ENCODE peak calls at places on chromosomes 11 and 22, in six cellular contexts. One of them, this sample, is unnamed.
A peak's percentile ranks its signal among the peaks of the same experiment; 100 is the strongest.

GRCh38 chr22:50293441-50294318 is 13.8 kb downstream of the PLXNB2 start:
- DNase-seq in activated naive CD4-positive, alpha-beta T cell: no peak
- DNase-seq in stimulated activated CD4-positive, alpha-beta T cell treated with anti-CD3 and anti-CD28 coated beads, Interleukin-4, amount 100 ng/mL, for 24 hours: no peak
- DNase-seq in tibial nerve: no peak
- DNase-seq in astrocyte of the hippocampus: peak; percentile 96
- DNase-seq in dermis microvascular lymphatic vessel endothelial cell: peak; percentile 89
- DNase-seq in this sample: peak; percentile 89

GRCh38 chr11:69647761-69648497 is 7.0 kb downstream of the CCND1 start:
- DNase-seq in activated naive CD4-positive, alpha-beta T cell: no peak
- DNase-seq in stimulated activated CD4-positive, alpha-beta T cell treated with anti-CD3 and anti-CD28 coated beads, Interleukin-4, amount 100 ng/mL, for 24 hours: no peak
- DNase-seq in tibial nerve: no peak
- DNase-seq in astrocyte of the hippocampus: peak; percentile 21
- DNase-seq in dermis microvascular lymphatic vessel endothelial cell: no peak
- DNase-seq in this sample: no peak

GRCh38 chr11:41283196-41283930 is 176.1 kb downstream of the LRRC4C start:
- DNase-seq in activated naive CD4-positive, alpha-beta T cell: no peak
- DNase-seq in stimulated activated CD4-positive, alpha-beta T cell treated with anti-CD3 and anti-CD28 coated beads, Interleukin-4, amount 100 ng/mL, for 24 hours: no peak
- DNase-seq in tibial nerve: no peak
- DNase-seq in astrocyte of the hippocampus: peak; percentile 37
- DNase-seq in dermis microvascular lymphatic vessel endothelial cell: no peak
- DNase-seq in this sample: no peak

GRCh38 chr22:38260760-38261477 is 11.9 kb downstream of the TMEM184B start:
- DNase-seq in activated naive CD4-positive, alpha-beta T cell: no peak
- DNase-seq in stimulated activated CD4-positive, alpha-beta T cell treated with anti-CD3 and anti-CD28 coated beads, Interleukin-4, amount 100 ng/mL, for 24 hours: no peak
- DNase-seq in tibial nerve: no peak
- DNase-seq in astrocyte of the hippocampus: peak; percentile 68
- DNase-seq in dermis microvascular lymphatic vessel endothelial cell: no peak
- DNase-seq in this sample: peak; percentile 50

GRCh38 chr11:19080579-19080993 is 20.1 kb upstream of the MRGPRX2 start:
- DNase-seq in activated naive CD4-positive, alpha-beta T cell: no peak
- DNase-seq in stimulated activated CD4-positive, alpha-beta T cell treated with anti-CD3 and anti-CD28 coated beads, Interleukin-4, amount 100 ng/mL, for 24 hours: no peak
- DNase-seq in tibial nerve: no peak
- DNase-seq in astrocyte of the hippocampus: peak; percentile 83
- DNase-seq in dermis microvascular lymphatic vessel endothelial cell: peak; percentile 85
- DNase-seq in this sample: peak; percentile 59

GRCh38 chr22:19640306-19640705 is 74.0 kb upstream of the SEPTIN5 start:
- DNase-seq in activated naive CD4-positive, alpha-beta T cell: no peak
- DNase-seq in stimulated activated CD4-positive, alpha-beta T cell treated with anti-CD3 and anti-CD28 coated beads, Interleukin-4, amount 100 ng/mL, for 24 hours: no peak
- DNase-seq in tibial nerve: no peak
- DNase-seq in astrocyte of the hippocampus: no peak
- DNase-seq in dermis microvascular lymphatic vessel endothelial cell: no peak
- DNase-seq in this sample: no peak

GRCh38 chr11:19727246-19727645 is 14.6 kb downstream of the NAV2 start:
- DNase-seq in activated naive CD4-positive, alpha-beta T cell: no peak
- DNase-seq in stimulated activated CD4-positive, alpha-beta T cell treated with anti-CD3 and anti-CD28 coated beads, Interleukin-4, amount 100 ng/mL, for 24 hours: no peak
- DNase-seq in tibial nerve: no peak
- DNase-seq in astrocyte of the hippocampus: peak; percentile 39
- DNase-seq in dermis microvascular lymphatic vessel endothelial cell: no peak
- DNase-seq in this sample: no peak

GRCh38 chr11:132260636-132261035 is 890.2 kb downstream of the NTM start:
- DNase-seq in activated naive CD4-positive, alpha-beta T cell: no peak
- DNase-seq in stimulated activated CD4-positive, alpha-beta T cell treated with anti-CD3 and anti-CD28 coated beads, Interleukin-4, amount 100 ng/mL, for 24 hours: no peak
- DNase-seq in tibial nerve: no peak
- DNase-seq in astrocyte of the hippocampus: no peak
- DNase-seq in dermis microvascular lymphatic vessel endothelial cell: no peak
- DNase-seq in this sample: no peak

GRCh38 chr11:8593935-8594909 is at the start of gene STK33:
- DNase-seq in activated naive CD4-positive, alpha-beta T cell: no peak
- DNase-seq in stimulated activated CD4-positive, alpha-beta T cell treated with anti-CD3 and anti-CD28 coated beads, Interleukin-4, amount 100 ng/mL, for 24 hours: peak; percentile 7
- DNase-seq in tibial nerve: no peak
- DNase-seq in astrocyte of the hippocampus: peak; percentile 79
- DNase-seq in dermis microvascular lymphatic vessel endothelial cell: no peak
- DNase-seq in this sample: peak; percentile 14

GRCh38 chr11:127862406-127862805 is 725.0 kb downstream of the ETS1 start:
- DNase-seq in activated naive CD4-positive, alpha-beta T cell: no peak
- DNase-seq in stimulated activated CD4-positive, alpha-beta T cell treated with anti-CD3 and anti-CD28 coated beads, Interleukin-4, amount 100 ng/mL, for 24 hours: no peak
- DNase-seq in tibial nerve: no peak
- DNase-seq in astrocyte of the hippocampus: peak; percentile 39
- DNase-seq in dermis microvascular lymphatic vessel endothelial cell: no peak
- DNase-seq in this sample: no peak

GRCh38 chr11:45076761-45077160 is 69.7 kb upstream of the PRDM11 start:
- DNase-seq in activated naive CD4-positive, alpha-beta T cell: no peak
- DNase-seq in stimulated activated CD4-positive, alpha-beta T cell treated with anti-CD3 and anti-CD28 coated beads, Interleukin-4, amount 100 ng/mL, for 24 hours: no peak
- DNase-seq in tibial nerve: no peak
- DNase-seq in astrocyte of the hippocampus: no peak
- DNase-seq in dermis microvascular lymphatic vessel endothelial cell: no peak
- DNase-seq in this sample: no peak

GRCh38 chr11:19218216-19218615 is 16.4 kb upstream of the CSRP3 start:
- DNase-seq in activated naive CD4-positive, alpha-beta T cell: no peak
- DNase-seq in stimulated activated CD4-positive, alpha-beta T cell treated with anti-CD3 and anti-CD28 coated beads, Interleukin-4, amount 100 ng/mL, for 24 hours: no peak
- DNase-seq in tibial nerve: no peak
- DNase-seq in astrocyte of the hippocampus: no peak
- DNase-seq in dermis microvascular lymphatic vessel endothelial cell: no peak
- DNase-seq in this sample: no peak

GRCh38 chr22:19791243-19791642 is 30.7 kb downstream of the TBX1 start:
- DNase-seq in activated naive CD4-positive, alpha-beta T cell: no peak
- DNase-seq in stimulated activated CD4-positive, alpha-beta T cell treated with anti-CD3 and anti-CD28 coated beads, Interleukin-4, amount 100 ng/mL, for 24 hours: no peak
- DNase-seq in tibial nerve: no peak
- DNase-seq in astrocyte of the hippocampus: no peak
- DNase-seq in dermis microvascular lymphatic vessel endothelial cell: no peak
- DNase-seq in this sample: no peak

GRCh38 chr11:98495601-98496000 is 525.1 kb upstream of the CNTN5 start:
- DNase-seq in activated naive CD4-positive, alpha-beta T cell: no peak
- DNase-seq in stimulated activated CD4-positive, alpha-beta T cell treated with anti-CD3 and anti-CD28 coated beads, Interleukin-4, amount 100 ng/mL, for 24 hours: no peak
- DNase-seq in tibial nerve: no peak
- DNase-seq in astrocyte of the hippocampus: no peak
- DNase-seq in dermis microvascular lymphatic vessel endothelial cell: no peak
- DNase-seq in this sample: no peak

GRCh38 chr11:1741741-1742140 is 8.7 kb downstream of the IFITM10 start:
- DNase-seq in activated naive CD4-positive, alpha-beta T cell: no peak
- DNase-seq in stimulated activated CD4-positive, alpha-beta T cell treated with anti-CD3 and anti-CD28 coated beads, Interleukin-4, amount 100 ng/mL, for 24 hours: no peak
- DNase-seq in tibial nerve: no peak
- DNase-seq in astrocyte of the hippocampus: no peak
- DNase-seq in dermis microvascular lymphatic vessel endothelial cell: no peak
- DNase-seq in this sample: no peak

GRCh38 chr11:18490319-18490718 is 34.7 kb downstream of the LDHAL6A start:
- DNase-seq in activated naive CD4-positive, alpha-beta T cell: no peak
- DNase-seq in stimulated activated CD4-positive, alpha-beta T cell treated with anti-CD3 and anti-CD28 coated beads, Interleukin-4, amount 100 ng/mL, for 24 hours: no peak
- DNase-seq in tibial nerve: no peak
- DNase-seq in astrocyte of the hippocampus: peak; percentile 36
- DNase-seq in dermis microvascular lymphatic vessel endothelial cell: no peak
- DNase-seq in this sample: peak; percentile 38

GRCh38 chr11:36363361-36364272 is 67.5 kb downstream of the PRR5L start:
- DNase-seq in activated naive CD4-positive, alpha-beta T cell: no peak
- DNase-seq in stimulated activated CD4-positive, alpha-beta T cell treated with anti-CD3 and anti-CD28 coated beads, Interleukin-4, amount 100 ng/mL, for 24 hours: no peak
- DNase-seq in tibial nerve: no peak
- DNase-seq in astrocyte of the hippocampus: peak; percentile 73
- DNase-seq in dermis microvascular lymphatic vessel endothelial cell: peak; percentile 12
- DNase-seq in this sample: no peak

GRCh38 chr11:45741032-45741431 is 63.9 kb upstream of the SLC35C1 start:
- DNase-seq in activated naive CD4-positive, alpha-beta T cell: no peak
- DNase-seq in stimulated activated CD4-positive, alpha-beta T cell treated with anti-CD3 and anti-CD28 coated beads, Interleukin-4, amount 100 ng/mL, for 24 hours: no peak
- DNase-seq in tibial nerve: no peak
- DNase-seq in astrocyte of the hippocampus: no peak
- DNase-seq in dermis microvascular lymphatic vessel endothelial cell: peak; percentile 7
- DNase-seq in this sample: no peak

GRCh38 chr11:283405-284080 is 5.3 kb downstream of the NLRP6 start:
- DNase-seq in activated naive CD4-positive, alpha-beta T cell: no peak
- DNase-seq in stimulated activated CD4-positive, alpha-beta T cell treated with anti-CD3 and anti-CD28 coated beads, Interleukin-4, amount 100 ng/mL, for 24 hours: no peak
- DNase-seq in tibial nerve: peak; percentile 2
- DNase-seq in astrocyte of the hippocampus: no peak
- DNase-seq in dermis microvascular lymphatic vessel endothelial cell: no peak
- DNase-seq in this sample: no peak

GRCh38 chr11:100831929-100832480 is 144.9 kb downstream of the ARHGAP42 start:
- DNase-seq in activated naive CD4-positive, alpha-beta T cell: no peak
- DNase-seq in stimulated activated CD4-positive, alpha-beta T cell treated with anti-CD3 and anti-CD28 coated beads, Interleukin-4, amount 100 ng/mL, for 24 hours: no peak
- DNase-seq in tibial nerve: no peak
- DNase-seq in astrocyte of the hippocampus: no peak
- DNase-seq in dermis microvascular lymphatic vessel endothelial cell: no peak
- DNase-seq in this sample: peak; percentile 15

GRCh38 chr11:94521684-94522083 is 9.4 kb downstream of the C11orf97 start:
- DNase-seq in activated naive CD4-positive, alpha-beta T cell: no peak
- DNase-seq in stimulated activated CD4-positive, alpha-beta T cell treated with anti-CD3 and anti-CD28 coated beads, Interleukin-4, amount 100 ng/mL, for 24 hours: no peak
- DNase-seq in tibial nerve: no peak
- DNase-seq in astrocyte of the hippocampus: no peak
- DNase-seq in dermis microvascular lymphatic vessel endothelial cell: peak; percentile 21
- DNase-seq in this sample: no peak

GRCh38 chr11:114440121-114440860 is 1.0 kb downstream of the REXO2 start:
- DNase-seq in activated naive CD4-positive, alpha-beta T cell: no peak
- DNase-seq in stimulated activated CD4-positive, alpha-beta T cell treated with anti-CD3 and anti-CD28 coated beads, Interleukin-4, amount 100 ng/mL, for 24 hours: no peak
- DNase-seq in tibial nerve: no peak
- DNase-seq in astrocyte of the hippocampus: no peak
- DNase-seq in dermis microvascular lymphatic vessel endothelial cell: no peak
- DNase-seq in this sample: peak; percentile 12

GRCh38 chr11:77776455-77776854 is 44.1 kb downstream of the RSF1 start:
- DNase-seq in activated naive CD4-positive, alpha-beta T cell: no peak
- DNase-seq in stimulated activated CD4-positive, alpha-beta T cell treated with anti-CD3 and anti-CD28 coated beads, Interleukin-4, amount 100 ng/mL, for 24 hours: no peak
- DNase-seq in tibial nerve: no peak
- DNase-seq in astrocyte of the hippocampus: no peak
- DNase-seq in dermis microvascular lymphatic vessel endothelial cell: peak; percentile 43
- DNase-seq in this sample: no peak

GRCh38 chr11:87180743-87181142 is 143.0 kb downstream of the TMEM135 start:
- DNase-seq in activated naive CD4-positive, alpha-beta T cell: no peak
- DNase-seq in stimulated activated CD4-positive, alpha-beta T cell treated with anti-CD3 and anti-CD28 coated beads, Interleukin-4, amount 100 ng/mL, for 24 hours: no peak
- DNase-seq in tibial nerve: no peak
- DNase-seq in astrocyte of the hippocampus: peak; percentile 71
- DNase-seq in dermis microvascular lymphatic vessel endothelial cell: peak; percentile 27
- DNase-seq in this sample: peak; percentile 70

GRCh38 chr11:71461696-71462095 is 8.7 kb downstream of the NADSYN1 start:
- DNase-seq in activated naive CD4-positive, alpha-beta T cell: no peak
- DNase-seq in stimulated activated CD4-positive, alpha-beta T cell treated with anti-CD3 and anti-CD28 coated beads, Interleukin-4, amount 100 ng/mL, for 24 hours: no peak
- DNase-seq in tibial nerve: no peak
- DNase-seq in astrocyte of the hippocampus: no peak
- DNase-seq in dermis microvascular lymphatic vessel endothelial cell: no peak
- DNase-seq in this sample: no peak

GRCh38 chr11:134559617-134559992 is 147.6 kb upstream of the B3GAT1 start:
- DNase-seq in activated naive CD4-positive, alpha-beta T cell: no peak
- DNase-seq in stimulated activated CD4-positive, alpha-beta T cell treated with anti-CD3 and anti-CD28 coated beads, Interleukin-4, amount 100 ng/mL, for 24 hours: no peak
- DNase-seq in tibial nerve: no peak
- DNase-seq in astrocyte of the hippocampus: no peak
- DNase-seq in dermis microvascular lymphatic vessel endothelial cell: no peak
- DNase-seq in this sample: no peak

GRCh38 chr11:74820763-74821162 is 72.1 kb downstream of the RNF169 start:
- DNase-seq in activated naive CD4-positive, alpha-beta T cell: no peak
- DNase-seq in stimulated activated CD4-positive, alpha-beta T cell treated with anti-CD3 and anti-CD28 coated beads, Interleukin-4, amount 100 ng/mL, for 24 hours: no peak
- DNase-seq in tibial nerve: no peak
- DNase-seq in astrocyte of the hippocampus: peak; percentile 89
- DNase-seq in dermis microvascular lymphatic vessel endothelial cell: peak; percentile 93
- DNase-seq in this sample: peak; percentile 87

GRCh38 chr22:48563966-48564330 is 1263.7 kb downstream of the BRD1 start:
- DNase-seq in activated naive CD4-positive, alpha-beta T cell: no peak
- DNase-seq in stimulated activated CD4-positive, alpha-beta T cell treated with anti-CD3 and anti-CD28 coated beads, Interleukin-4, amount 100 ng/mL, for 24 hours: no peak
- DNase-seq in tibial nerve: no peak
- DNase-seq in astrocyte of the hippocampus: no peak
- DNase-seq in dermis microvascular lymphatic vessel endothelial cell: no peak
- DNase-seq in this sample: no peak

GRCh38 chr22:27798526-27799333 is 2.8 kb downstream of the MN1 start:
- DNase-seq in activated naive CD4-positive, alpha-beta T cell: no peak
- DNase-seq in stimulated activated CD4-positive, alpha-beta T cell treated with anti-CD3 and anti-CD28 coated beads, Interleukin-4, amount 100 ng/mL, for 24 hours: no peak
- DNase-seq in tibial nerve: no peak
- DNase-seq in astrocyte of the hippocampus: peak; percentile 74
- DNase-seq in dermis microvascular lymphatic vessel endothelial cell: peak; percentile 19
- DNase-seq in this sample: no peak

GRCh38 chr11:27914080-27914479 is 193.9 kb downstream of the KIF18A start:
- DNase-seq in activated naive CD4-positive, alpha-beta T cell: no peak
- DNase-seq in stimulated activated CD4-positive, alpha-beta T cell treated with anti-CD3 and anti-CD28 coated beads, Interleukin-4, amount 100 ng/mL, for 24 hours: no peak
- DNase-seq in tibial nerve: no peak
- DNase-seq in astrocyte of the hippocampus: no peak
- DNase-seq in dermis microvascular lymphatic vessel endothelial cell: no peak
- DNase-seq in this sample: peak; percentile 25

GRCh38 chr11:69459848-69460539 is 21.5 kb upstream of the LINC01488 start:
- DNase-seq in activated naive CD4-positive, alpha-beta T cell: no peak
- DNase-seq in stimulated activated CD4-positive, alpha-beta T cell treated with anti-CD3 and anti-CD28 coated beads, Interleukin-4, amount 100 ng/mL, for 24 hours: no peak
- DNase-seq in tibial nerve: no peak
- DNase-seq in astrocyte of the hippocampus: no peak
- DNase-seq in dermis microvascular lymphatic vessel endothelial cell: no peak
- DNase-seq in this sample: no peak

GRCh38 chr11:15434529-15434928 is 319.8 kb downstream of the INSC start:
- DNase-seq in activated naive CD4-positive, alpha-beta T cell: no peak
- DNase-seq in stimulated activated CD4-positive, alpha-beta T cell treated with anti-CD3 and anti-CD28 coated beads, Interleukin-4, amount 100 ng/mL, for 24 hours: no peak
- DNase-seq in tibial nerve: no peak
- DNase-seq in astrocyte of the hippocampus: no peak
- DNase-seq in dermis microvascular lymphatic vessel endothelial cell: no peak
- DNase-seq in this sample: no peak

GRCh38 chr22:31491218-31491962 is 1.7 kb upstream of the EIF4ENIF1 start:
- DNase-seq in activated naive CD4-positive, alpha-beta T cell: no peak
- DNase-seq in stimulated activated CD4-positive, alpha-beta T cell treated with anti-CD3 and anti-CD28 coated beads, Interleukin-4, amount 100 ng/mL, for 24 hours: no peak
- DNase-seq in tibial nerve: no peak
- DNase-seq in astrocyte of the hippocampus: no peak
- DNase-seq in dermis microvascular lymphatic vessel endothelial cell: no peak
- DNase-seq in this sample: no peak

GRCh38 chr11:119389611-119390254 is 8.2 kb upstream of the USP2 start:
- DNase-seq in activated naive CD4-positive, alpha-beta T cell: no peak
- DNase-seq in stimulated activated CD4-positive, alpha-beta T cell treated with anti-CD3 and anti-CD28 coated beads, Interleukin-4, amount 100 ng/mL, for 24 hours: no peak
- DNase-seq in tibial nerve: no peak
- DNase-seq in astrocyte of the hippocampus: no peak
- DNase-seq in dermis microvascular lymphatic vessel endothelial cell: no peak
- DNase-seq in this sample: no peak

This sample was measured in AG08395.